ENCODE peak calls at places on chromosomes 16 and 17, in seven cellular contexts. One of them, this sample, is unnamed.

GRCh38 chr17:7098802-7099459 is 15.7 kb downstream of the ASGR2 start:
- DNase-seq in stomach: no peak
- DNase-seq in mesothelial cell of epicardium: no peak
- DNase-seq in cardiac muscle cell: no peak
- DNase-seq in lung: no peak
- DNase-seq in esophagus muscularis mucosa: no peak
- DNase-seq in sigmoid colon: no peak
- DNase-seq in this sample: no peak

GRCh38 chr16:2372684-2373083 is 32.2 kb upstream of the ABCA3 start:
- DNase-seq in stomach: no peak
- DNase-seq in mesothelial cell of epicardium: no peak
- DNase-seq in cardiac muscle cell: peak
- DNase-seq in lung: no peak
- DNase-seq in esophagus muscularis mucosa: no peak
- DNase-seq in sigmoid colon: no peak
- DNase-seq in this sample: no peak

GRCh38 chr17:17110520-17110919 is 68.3 kb downstream of the MPRIP start:
- DNase-seq in stomach: no peak
- DNase-seq in mesothelial cell of epicardium: no peak
- DNase-seq in cardiac muscle cell: no peak
- DNase-seq in lung: no peak
- DNase-seq in esophagus muscularis mucosa: no peak
- DNase-seq in sigmoid colon: no peak
- DNase-seq in this sample: no peak

GRCh38 chr17:81821603-81822311 is 11.3 kb downstream of the MCRIP1 start:
- DNase-seq in stomach: peak
- DNase-seq in mesothelial cell of epicardium: no peak
- DNase-seq in cardiac muscle cell: peak
- DNase-seq in lung: peak
- DNase-seq in esophagus muscularis mucosa: no peak
- DNase-seq in sigmoid colon: peak
- DNase-seq in this sample: no peak

GRCh38 chr16:24701521-24701951 is 27.9 kb upstream of the TNRC6A start:
- DNase-seq in stomach: no peak
- DNase-seq in mesothelial cell of epicardium: no peak
- DNase-seq in cardiac muscle cell: peak
- DNase-seq in lung: no peak
- DNase-seq in esophagus muscularis mucosa: no peak
- DNase-seq in sigmoid colon: no peak
- DNase-seq in this sample: no peak

GRCh38 chr16:85048921-85049562 is 21.4 kb downstream of the KIAA0513 start:
- DNase-seq in stomach: no peak
- DNase-seq in mesothelial cell of epicardium: no peak
- DNase-seq in cardiac muscle cell: no peak
- DNase-seq in lung: no peak
- DNase-seq in esophagus muscularis mucosa: no peak
- DNase-seq in sigmoid colon: no peak
- DNase-seq in this sample: no peak

GRCh38 chr16:54627616-54628015 is 303.0 kb upstream of the IRX5 start:
- DNase-seq in stomach: no peak
- DNase-seq in mesothelial cell of epicardium: no peak
- DNase-seq in cardiac muscle cell: peak
- DNase-seq in lung: no peak
- DNase-seq in esophagus muscularis mucosa: peak
- DNase-seq in sigmoid colon: no peak
- DNase-seq in this sample: no peak

GRCh38 chr16:49620868-49621239 is 235.1 kb downstream of the ZNF423 start:
- DNase-seq in stomach: no peak
- DNase-seq in mesothelial cell of epicardium: peak
- DNase-seq in cardiac muscle cell: peak
- DNase-seq in lung: no peak
- DNase-seq in esophagus muscularis mucosa: no peak
- DNase-seq in sigmoid colon: no peak
- DNase-seq in this sample: no peak

GRCh38 chr16:67731071-67731810 is 12.1 kb upstream of the GFOD2 start:
- DNase-seq in stomach: no peak
- DNase-seq in mesothelial cell of epicardium: no peak
- DNase-seq in cardiac muscle cell: no peak
- DNase-seq in lung: no peak
- DNase-seq in esophagus muscularis mucosa: no peak
- DNase-seq in sigmoid colon: peak
- DNase-seq in this sample: no peak

GRCh38 chr17:34717092-34717491 is 137.7 kb downstream of the TMEM132E start:
- DNase-seq in stomach: no peak
- DNase-seq in mesothelial cell of epicardium: no peak
- DNase-seq in cardiac muscle cell: no peak
- DNase-seq in lung: no peak
- DNase-seq in esophagus muscularis mucosa: no peak
- DNase-seq in sigmoid colon: no peak
- DNase-seq in this sample: no peak

GRCh38 chr16:87099001-87099740 is 218.0 kb downstream of the C16orf95 start:
- DNase-seq in stomach: no peak
- DNase-seq in mesothelial cell of epicardium: peak
- DNase-seq in cardiac muscle cell: no peak
- DNase-seq in lung: no peak
- DNase-seq in esophagus muscularis mucosa: no peak
- DNase-seq in sigmoid colon: no peak
- DNase-seq in this sample: no peak

GRCh38 chr16:64841071-64841470 is 280.8 kb downstream of the CDH11 start:
- DNase-seq in stomach: no peak
- DNase-seq in mesothelial cell of epicardium: no peak
- DNase-seq in cardiac muscle cell: no peak
- DNase-seq in lung: no peak
- DNase-seq in esophagus muscularis mucosa: no peak
- DNase-seq in sigmoid colon: no peak
- DNase-seq in this sample: no peak

GRCh38 chr17:80254396-80255241 is 6.0 kb upstream of the RNF213 start:
- DNase-seq in stomach: peak
- DNase-seq in mesothelial cell of epicardium: no peak
- DNase-seq in cardiac muscle cell: peak
- DNase-seq in lung: peak
- DNase-seq in esophagus muscularis mucosa: no peak
- DNase-seq in sigmoid colon: no peak
- DNase-seq in this sample: peak

GRCh38 chr16:85134794-85135153 is 22.5 kb upstream of the CIBAR2 start:
- DNase-seq in stomach: no peak
- DNase-seq in mesothelial cell of epicardium: no peak
- DNase-seq in cardiac muscle cell: no peak
- DNase-seq in lung: no peak
- DNase-seq in esophagus muscularis mucosa: no peak
- DNase-seq in sigmoid colon: no peak
- DNase-seq in this sample: no peak

GRCh38 chr17:19346351-19347255 is 15.9 kb downstream of the B9D1 start:
- DNase-seq in stomach: peak
- DNase-seq in mesothelial cell of epicardium: no peak
- DNase-seq in cardiac muscle cell: peak
- DNase-seq in lung: no peak
- DNase-seq in esophagus muscularis mucosa: no peak
- DNase-seq in sigmoid colon: peak
- DNase-seq in this sample: no peak

GRCh38 chr16:87425941-87426340 is 33.8 kb downstream of the MAP1LC3B start:
- DNase-seq in stomach: no peak
- DNase-seq in mesothelial cell of epicardium: no peak
- DNase-seq in cardiac muscle cell: no peak
- DNase-seq in lung: no peak
- DNase-seq in esophagus muscularis mucosa: no peak
- DNase-seq in sigmoid colon: peak
- DNase-seq in this sample: no peak

GRCh38 chr16:12413393-12413792 is 390.3 kb downstream of the CPPED1 start:
- DNase-seq in stomach: no peak
- DNase-seq in mesothelial cell of epicardium: no peak
- DNase-seq in cardiac muscle cell: no peak
- DNase-seq in lung: no peak
- DNase-seq in esophagus muscularis mucosa: no peak
- DNase-seq in sigmoid colon: no peak
- DNase-seq in this sample: no peak

GRCh38 chr16:81661082-81661481 is 118.0 kb upstream of the PLCG2 start:
- DNase-seq in stomach: no peak
- DNase-seq in mesothelial cell of epicardium: no peak
- DNase-seq in cardiac muscle cell: no peak
- DNase-seq in lung: no peak
- DNase-seq in esophagus muscularis mucosa: no peak
- DNase-seq in sigmoid colon: no peak
- DNase-seq in this sample: no peak

GRCh38 chr16:2194852-2195315 is 1.5 kb downstream of the CASKIN1 start:
- DNase-seq in stomach: peak
- DNase-seq in mesothelial cell of epicardium: no peak
- DNase-seq in cardiac muscle cell: peak
- DNase-seq in lung: peak
- DNase-seq in esophagus muscularis mucosa: no peak
- DNase-seq in sigmoid colon: no peak
- DNase-seq in this sample: peak

GRCh38 chr17:6070280-6070894 is at the start of gene WSCD1:
- DNase-seq in stomach: peak
- DNase-seq in mesothelial cell of epicardium: peak
- DNase-seq in cardiac muscle cell: no peak
- DNase-seq in lung: no peak
- DNase-seq in esophagus muscularis mucosa: no peak
- DNase-seq in sigmoid colon: no peak
- DNase-seq in this sample: peak

GRCh38 chr16:19169081-19169639 is 1.1 kb downstream of the SYT17 start:
- DNase-seq in stomach: no peak
- DNase-seq in mesothelial cell of epicardium: no peak
- DNase-seq in cardiac muscle cell: no peak
- DNase-seq in lung: no peak
- DNase-seq in esophagus muscularis mucosa: no peak
- DNase-seq in sigmoid colon: no peak
- DNase-seq in this sample: no peak

GRCh38 chr17:8532021-8532420 is 96.3 kb downstream of the NDEL1 start:
- DNase-seq in stomach: peak
- DNase-seq in mesothelial cell of epicardium: no peak
- DNase-seq in cardiac muscle cell: peak
- DNase-seq in lung: no peak
- DNase-seq in esophagus muscularis mucosa: no peak
- DNase-seq in sigmoid colon: no peak
- DNase-seq in this sample: no peak

GRCh38 chr16:200388-200787 is 20.1 kb downstream of the HBQ1 start:
- DNase-seq in stomach: no peak
- DNase-seq in mesothelial cell of epicardium: no peak
- DNase-seq in cardiac muscle cell: peak
- DNase-seq in lung: no peak
- DNase-seq in esophagus muscularis mucosa: no peak
- DNase-seq in sigmoid colon: no peak
- DNase-seq in this sample: no peak

GRCh38 chr16:22316411-22316811 is 19.2 kb downstream of the POLR3E start:
- DNase-seq in stomach: no peak
- DNase-seq in mesothelial cell of epicardium: no peak
- DNase-seq in cardiac muscle cell: no peak
- DNase-seq in lung: no peak
- DNase-seq in esophagus muscularis mucosa: no peak
- DNase-seq in sigmoid colon: peak
- DNase-seq in this sample: no peak

GRCh38 chr16:22317625-22318024 is 20.4 kb downstream of the POLR3E start:
- DNase-seq in stomach: no peak
- DNase-seq in mesothelial cell of epicardium: no peak
- DNase-seq in cardiac muscle cell: no peak
- DNase-seq in lung: no peak
- DNase-seq in esophagus muscularis mucosa: no peak
- DNase-seq in sigmoid colon: no peak
- DNase-seq in this sample: no peak

GRCh38 chr16:22317001-22317530 is 19.9 kb downstream of the POLR3E start:
- DNase-seq in stomach: no peak
- DNase-seq in mesothelial cell of epicardium: no peak
- DNase-seq in cardiac muscle cell: no peak
- DNase-seq in lung: no peak
- DNase-seq in esophagus muscularis mucosa: no peak
- DNase-seq in sigmoid colon: no peak
- DNase-seq in this sample: no peak

GRCh38 chr16:22320572-22321339 is 23.5 kb downstream of the POLR3E start:
- DNase-seq in stomach: no peak
- DNase-seq in mesothelial cell of epicardium: no peak
- DNase-seq in cardiac muscle cell: no peak
- DNase-seq in lung: no peak
- DNase-seq in esophagus muscularis mucosa: no peak
- DNase-seq in sigmoid colon: no peak
- DNase-seq in this sample: no peak

DNA sequence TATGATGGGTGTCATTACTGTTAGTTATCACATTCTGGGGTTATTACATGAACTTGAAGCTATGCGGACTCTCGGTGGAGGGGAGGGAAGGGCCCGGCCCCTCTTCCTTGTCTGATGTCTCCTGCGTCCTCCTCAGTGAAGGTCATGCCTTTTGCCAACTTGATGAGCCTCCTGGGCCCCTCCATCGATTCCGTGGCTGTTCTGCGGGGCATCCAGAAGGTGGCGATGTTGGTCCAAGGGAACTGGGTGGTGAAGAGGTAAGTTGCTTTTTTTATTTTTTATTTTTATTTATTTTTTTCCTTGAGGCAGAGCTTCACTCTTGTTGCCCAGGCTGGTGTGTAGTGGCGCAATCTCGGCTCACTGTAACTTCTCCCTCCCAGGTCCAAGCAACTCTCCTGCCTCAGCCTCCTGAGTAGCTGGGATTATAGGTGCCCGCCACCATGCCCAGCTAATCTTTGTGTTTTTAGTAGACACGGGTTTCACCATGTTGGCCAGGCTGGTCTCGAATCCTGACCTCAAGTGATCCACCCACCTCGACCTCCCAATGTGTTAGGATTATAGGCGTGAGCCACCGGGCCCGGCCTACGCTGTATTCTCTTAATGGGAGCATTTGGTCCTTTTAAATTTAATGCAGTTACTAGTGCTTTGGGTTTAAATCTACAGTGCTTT is 21.6 kb downstream of the POLR3E start:
- DNase-seq in stomach: peak
- DNase-seq in mesothelial cell of epicardium: no peak
- DNase-seq in cardiac muscle cell: peak
- DNase-seq in lung: no peak
- DNase-seq in esophagus muscularis mucosa: no peak
- DNase-seq in sigmoid colon: peak
- DNase-seq in this sample: peak
- TF ChIP-seq CTCF in stomach: peak
- TF ChIP-seq CTCF in mesothelial cell of epicardium: peak
- TF ChIP-seq CTCF in cardiac muscle cell: peak
- TF ChIP-seq CTCF in lung: no peak
- TF ChIP-seq CTCF in esophagus muscularis mucosa: peak
- TF ChIP-seq CTCF in sigmoid colon: no peak
- TF ChIP-seq CTCF in this sample: peak

GRCh38 chr17:13346081-13346533 is 255.6 kb downstream of the HS3ST3A1 start:
- DNase-seq in stomach: no peak
- DNase-seq in mesothelial cell of epicardium: no peak
- DNase-seq in cardiac muscle cell: peak
- DNase-seq in lung: no peak
- DNase-seq in esophagus muscularis mucosa: no peak
- DNase-seq in sigmoid colon: no peak
- DNase-seq in this sample: no peak
- TF ChIP-seq CTCF in stomach: no peak
- TF ChIP-seq CTCF in mesothelial cell of epicardium: no peak
- TF ChIP-seq CTCF in cardiac muscle cell: no peak
- TF ChIP-seq CTCF in lung: no peak
- TF ChIP-seq CTCF in esophagus muscularis mucosa: no peak
- TF ChIP-seq CTCF in sigmoid colon: no peak
- TF ChIP-seq CTCF in this sample: no peak

GRCh38 chr16:58638148-58639036 is 8.8 kb upstream of the CNOT1 start:
- DNase-seq in stomach: peak
- DNase-seq in mesothelial cell of epicardium: no peak
- DNase-seq in cardiac muscle cell: peak
- DNase-seq in lung: no peak
- DNase-seq in esophagus muscularis mucosa: peak
- DNase-seq in sigmoid colon: no peak
- DNase-seq in this sample: no peak
- TF ChIP-seq CTCF in stomach: no peak
- TF ChIP-seq CTCF in mesothelial cell of epicardium: no peak
- TF ChIP-seq CTCF in cardiac muscle cell: peak
- TF ChIP-seq CTCF in lung: no peak
- TF ChIP-seq CTCF in esophagus muscularis mucosa: no peak
- TF ChIP-seq CTCF in sigmoid colon: no peak
- TF ChIP-seq CTCF in this sample: no peak

GRCh38 chr17:27579897-27580321 is 51.1 kb upstream of the LGALS9 start:
- DNase-seq in stomach: no peak
- DNase-seq in mesothelial cell of epicardium: no peak
- DNase-seq in cardiac muscle cell: no peak
- DNase-seq in lung: no peak
- DNase-seq in esophagus muscularis mucosa: no peak
- DNase-seq in sigmoid colon: no peak
- DNase-seq in this sample: peak
- TF ChIP-seq CTCF in stomach: no peak
- TF ChIP-seq CTCF in mesothelial cell of epicardium: no peak
- TF ChIP-seq CTCF in cardiac muscle cell: no peak
- TF ChIP-seq CTCF in lung: no peak
- TF ChIP-seq CTCF in esophagus muscularis mucosa: no peak
- TF ChIP-seq CTCF in sigmoid colon: no peak
- TF ChIP-seq CTCF in this sample: no peak

This sample was measured in GM13977.